ENCODE peak calls at places on chromosomes 4 and X, in seven cellular contexts. E is tibial nerve, T is AG04449, V is right lobe of liver, J is lower lobe of right lung, A is neural progenitor cell, D is tibial artery. M is an unnamed sample.

GRCh38 chr4:126762651-126763247 is 870.0 kb upstream of the INTU start:
- DNase-seq in E (no peak), T (no peak), V (no peak), J (no peak), A (no peak), D (no peak), M (no peak)

GRCh38 chr4:83267121-83267834 is 17.3 kb downstream of the COQ2 start:
- DNase-seq in E (peak), T (no peak), V (no peak), J (no peak), A (no peak), D (peak), M (no peak)

GRCh38 chr4:137530176-137530575 is 2.1 kb downstream of the PCDH18 start:
- DNase-seq in E (no peak), T (no peak), V (no peak), J (no peak), A (no peak), D (no peak), M (no peak)

GRCh38 chr4:80202190-80202711 is 4.9 kb downstream of the PRDM8 start:
- DNase-seq in E (peak), T (no peak), V (peak), J (peak), A (peak), D (peak), M (peak)

GRCh38 chrX:153984351-153985178 is 12.0 kb downstream of the TMEM187 start:
- DNase-seq in E (no peak), T (no peak), V (no peak), J (no peak), A (no peak), D (no peak), M (no peak)

GRCh38 chr4:173793937-173794510 is 264.0 kb upstream of the HAND2 start:
- DNase-seq in E (no peak), T (no peak), V (no peak), J (no peak), A (no peak), D (no peak), M (no peak)

GRCh38 chr4:139595989-139596679 is 40.1 kb upstream of the SETD7 start:
- DNase-seq in E (peak), T (no peak), V (no peak), J (no peak), A (no peak), D (peak), M (no peak)

GRCh38 chrX:131287556-131288179 is 1.4 kb downstream of the IGSF1 start:
- DNase-seq in E (no peak), T (no peak), V (no peak), J (no peak), A (no peak), D (no peak), M (no peak)

GRCh38 chr4:78058591-78059523 is 1.7 kb downstream of the FRAS1 start:
- DNase-seq in E (peak), T (no peak), V (peak), J (peak), A (peak), D (no peak), M (peak)

GRCh38 chr4:151484396-151485102 is 75.6 kb downstream of the FHIP1A start:
- DNase-seq in E (no peak), T (peak), V (no peak), J (no peak), A (peak), D (no peak), M (no peak)

GRCh38 chr4:20084488-20084887 is 167.2 kb upstream of the SLIT2 start:
- DNase-seq in E (no peak), T (no peak), V (no peak), J (no peak), A (no peak), D (no peak), M (no peak)

GRCh38 chrX:149853925-149854324 is 27.1 kb upstream of the MAGEA8 start:
- DNase-seq in E (no peak), T (no peak), V (no peak), J (no peak), A (no peak), D (no peak), M (no peak)

GRCh38 chr4:57147335-57148060 is 37.3 kb upstream of the IGFBP7 start:
- DNase-seq in E (no peak), T (peak), V (no peak), J (no peak), A (no peak), D (no peak), M (no peak)

GRCh38 chr4:142128529-142128928 is 492.1 kb downstream of the IL15 start:
- DNase-seq in E (no peak), T (peak), V (no peak), J (no peak), A (no peak), D (no peak), M (no peak)

GRCh38 chr4:176656108-176656507 is 136.6 kb downstream of the VEGFC start:
- DNase-seq in E (no peak), T (no peak), V (no peak), J (no peak), A (no peak), D (no peak), M (no peak)

GRCh38 chrX:55522577-55523254 is 33.1 kb upstream of the USP51 start:
- DNase-seq in E (no peak), T (no peak), V (no peak), J (no peak), A (no peak), D (no peak), M (no peak)

GRCh38 chrX:4656419-4656818 is 943.0 kb upstream of the PRKX start:
- DNase-seq in E (no peak), T (no peak), V (no peak), J (no peak), A (no peak), D (no peak), M (no peak)

GRCh38 chrX:67917412-67918010 is 373.7 kb downstream of the AR start:
- DNase-seq in E (no peak), T (no peak), V (no peak), J (no peak), A (no peak), D (no peak), M (no peak)

GRCh38 chr4:118749347-118749988 is 64.3 kb downstream of the METTL14 start:
- DNase-seq in E (no peak), T (no peak), V (peak), J (no peak), A (no peak), D (no peak), M (no peak)

GRCh38 chrX:34655496-34656258 is 1.4 kb downstream of the TMEM47 start:
- DNase-seq in E (no peak), T (no peak), V (no peak), J (no peak), A (peak), D (no peak), M (no peak)

DNA sequence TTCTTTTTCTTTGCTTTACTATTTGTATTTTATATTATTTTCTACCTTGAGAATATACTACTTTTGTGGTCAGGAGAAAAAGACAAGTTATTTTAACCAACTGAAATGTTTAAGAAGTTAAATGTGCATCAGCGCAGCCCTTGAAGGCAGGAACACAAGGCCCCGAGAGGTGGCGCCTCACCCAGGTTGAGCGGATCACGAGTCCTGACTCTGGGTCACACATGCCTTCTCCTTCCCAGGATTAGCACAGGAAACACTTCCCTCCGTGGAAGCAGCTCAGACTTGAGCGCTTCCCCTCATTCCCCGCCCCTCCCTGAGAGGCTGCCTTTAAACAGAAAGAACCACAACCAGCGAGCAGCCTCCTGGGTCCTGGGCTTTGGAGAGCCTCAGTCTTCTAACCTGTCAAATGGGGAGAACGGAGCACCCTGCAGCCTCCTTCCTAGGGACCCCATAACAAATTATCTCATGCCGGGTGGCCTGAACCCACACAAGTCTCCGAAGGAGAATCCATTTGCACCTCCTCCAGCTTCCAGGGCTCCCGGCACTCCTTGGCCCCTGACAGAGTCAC is 217.6 kb downstream of the AFAP1 start:
- DNase-seq in E (no peak), T (no peak), V (no peak), J (no peak), A (no peak), D (no peak), M (no peak)
- TF ChIP-seq CTCF in E (no peak), T (peak), V (no peak), J (peak), A (peak), D (no peak), M (no peak)

DNA sequence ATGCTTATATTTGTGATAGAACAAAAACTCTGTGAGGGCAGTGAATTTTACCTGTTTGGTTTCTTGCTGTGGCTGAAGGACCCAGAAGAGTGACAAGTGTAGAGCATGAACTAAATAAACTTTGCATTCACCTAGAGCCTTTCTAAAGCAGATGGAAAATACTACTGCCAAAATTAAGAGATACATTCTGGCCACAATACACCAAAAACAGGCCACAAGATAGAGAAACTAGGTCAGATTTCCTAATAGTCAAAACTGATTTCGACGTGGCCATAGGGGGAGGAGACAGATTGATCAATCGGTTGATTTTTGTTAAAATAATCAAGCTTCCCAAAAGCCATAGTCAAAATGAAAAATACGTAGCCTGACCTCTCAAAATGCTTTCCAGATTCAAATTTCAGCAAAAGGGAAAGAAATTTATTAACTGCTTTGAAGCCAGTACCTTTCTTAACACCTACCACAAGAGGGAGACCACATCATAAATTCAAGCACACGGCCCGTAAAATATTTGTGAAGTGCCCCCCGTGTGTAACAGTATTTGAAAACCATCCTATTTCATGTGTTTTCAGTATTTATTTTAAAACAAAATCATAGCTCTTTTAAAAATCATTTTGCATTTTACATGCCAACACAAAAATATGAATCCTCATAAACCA is 132.4 kb downstream of the CORIN start:
- DNase-seq in E (no peak), T (no peak), V (no peak), J (no peak), A (peak), D (no peak), M (no peak)
- TF ChIP-seq CTCF in E (no peak), T (no peak), V (peak), J (peak), A (peak), D (no peak), M (peak)

GRCh38 chrX:24080670-24081069 is 25.9 kb downstream of the EIF2S3 start:
- DNase-seq in E (no peak), T (no peak), V (no peak), J (no peak), A (no peak), D (no peak), M (no peak)

GRCh38 chrX:24079405-24079804 is 24.6 kb downstream of the EIF2S3 start:
- DNase-seq in E (no peak), T (no peak), V (no peak), J (no peak), A (no peak), D (no peak), M (no peak)

GRCh38 chrX:24085133-24085532 is 30.4 kb downstream of the EIF2S3 start:
- DNase-seq in E (no peak), T (no peak), V (no peak), J (no peak), A (no peak), D (no peak), M (no peak)

GRCh38 chrX:24081661-24082154 is 27.0 kb downstream of the EIF2S3 start:
- DNase-seq in E (peak), T (no peak), V (peak), J (peak), A (peak), D (peak), M (peak)

DNA sequence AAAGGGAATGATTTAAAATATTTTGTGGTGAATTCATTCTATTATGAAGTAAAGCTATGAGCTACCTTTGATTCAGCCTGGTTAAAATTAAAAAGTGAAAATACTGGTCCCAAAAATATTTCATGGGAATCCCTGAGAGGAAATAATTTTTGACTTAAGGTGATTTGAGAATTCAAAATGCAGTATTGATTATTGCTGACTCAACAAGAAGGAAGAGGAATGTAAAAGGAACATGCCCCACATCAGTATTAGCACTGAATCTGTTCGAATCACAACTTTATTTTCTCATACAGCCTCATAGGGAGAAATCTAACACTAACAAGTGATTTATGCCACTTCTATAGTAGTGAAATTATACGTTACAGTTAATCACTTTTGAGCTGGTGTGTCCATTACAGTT is 27.7 kb downstream of the EIF2S3 start:
- DNase-seq in E (no peak), T (no peak), V (no peak), J (no peak), A (no peak), D (no peak), M (no peak)
- TF ChIP-seq CTCF in E (no peak), T (no peak), V (no peak), J (no peak), A (no peak), D (no peak), M (no peak)

DNA sequence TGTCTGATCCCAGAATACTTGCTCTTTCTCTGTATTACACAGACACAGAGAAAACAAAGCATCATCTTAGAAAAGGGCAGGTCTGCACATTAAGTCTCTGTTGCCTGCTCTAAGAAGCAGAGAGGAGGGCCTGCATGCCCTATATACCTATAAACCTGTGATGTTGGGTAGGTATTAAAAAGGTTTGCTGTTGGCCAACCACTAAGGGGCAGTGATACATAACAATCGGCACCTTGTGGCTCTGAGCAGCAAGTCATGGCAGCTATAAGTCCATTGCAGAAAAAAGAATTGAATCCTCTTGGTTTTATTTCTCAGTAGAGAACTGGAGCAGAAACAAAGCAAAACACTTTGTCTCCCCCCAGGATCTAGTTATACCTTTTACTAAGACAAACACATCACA is 1364.4 kb downstream of the STIM2 start:
- DNase-seq in E (no peak), T (no peak), V (no peak), J (no peak), A (peak), D (no peak), M (peak)
- TF ChIP-seq CTCF in E (no peak), T (peak), V (peak), J (no peak), A (peak), D (no peak), M (no peak)

DNA sequence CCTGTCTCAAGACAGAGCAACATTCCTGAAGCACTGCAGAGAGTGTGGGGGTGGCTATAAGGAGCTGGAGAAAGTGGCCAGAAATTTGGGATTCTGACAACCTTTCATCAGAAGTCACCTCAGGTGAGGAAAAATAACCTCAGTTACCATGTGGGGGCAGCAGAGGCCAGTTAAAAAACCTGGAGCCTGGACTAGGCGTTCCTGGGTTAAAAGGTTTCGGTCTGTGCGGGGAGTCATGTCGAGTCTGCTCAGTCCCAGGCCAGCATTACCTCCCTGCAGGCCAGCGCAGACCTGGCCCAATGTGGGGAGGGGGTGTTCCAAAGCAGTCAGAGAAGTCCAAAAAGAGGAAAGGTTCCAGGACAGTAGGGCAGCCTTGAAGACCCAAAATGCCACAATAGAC is 10.9 kb upstream of the NALF2 start:
- DNase-seq in E (peak), T (no peak), V (peak), J (no peak), A (peak), D (no peak), M (peak)
- TF ChIP-seq CTCF in E (peak), T (peak), V (peak), J (peak), A (peak), D (peak), M (peak)

GRCh38 chr4:110587666-110588285 is 35.1 kb downstream of the PITX2 start:
- DNase-seq in E (no peak), T (no peak), V (no peak), J (no peak), A (no peak), D (no peak), M (no peak)

GRCh38 chr4:110586137-110586850 is 36.6 kb downstream of the PITX2 start:
- DNase-seq in E (no peak), T (peak), V (no peak), J (no peak), A (peak), D (no peak), M (no peak)

DNA sequence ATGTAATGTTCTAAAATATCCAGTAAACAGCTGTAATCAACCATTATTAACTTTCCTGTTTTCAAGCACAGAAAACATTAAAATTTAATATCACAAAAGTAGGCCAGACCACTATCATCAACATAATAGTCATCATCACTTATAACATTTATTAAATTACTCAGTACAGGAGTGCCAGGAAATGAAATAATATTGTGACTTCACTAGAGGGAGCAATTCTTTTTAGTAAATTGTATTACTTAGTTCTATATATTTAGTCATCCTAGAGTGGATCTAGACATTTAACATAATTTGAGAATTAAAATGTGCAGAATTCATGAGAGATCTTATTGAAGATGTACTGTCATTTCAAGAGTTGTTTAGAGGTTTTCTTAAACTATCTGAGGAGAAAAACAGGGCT is 33.6 kb downstream of the PITX2 start:
- DNase-seq in E (no peak), T (no peak), V (no peak), J (no peak), A (no peak), D (no peak), M (no peak)
- TF ChIP-seq CTCF in E (no peak), T (no peak), V (no peak), J (no peak), A (peak), D (no peak), M (no peak)

DNA sequence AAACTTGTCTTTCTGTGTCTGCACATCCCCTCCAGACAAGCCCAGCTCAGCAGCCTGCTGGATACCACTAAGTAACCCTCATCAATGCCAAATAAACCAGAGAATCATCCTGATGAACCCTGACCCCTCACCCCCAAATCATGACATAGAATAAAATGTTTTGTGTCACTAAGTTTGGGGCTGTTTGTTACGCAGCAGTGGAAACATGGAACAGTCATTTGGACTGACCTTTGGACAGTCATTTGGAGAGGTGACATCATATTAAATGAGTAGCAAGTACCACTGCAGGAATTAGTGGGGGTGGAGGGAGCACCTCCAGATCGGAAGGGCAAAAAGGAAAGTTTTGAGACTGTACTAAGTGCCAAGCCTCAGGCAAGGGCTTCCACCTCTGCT is 55.6 kb upstream of the MSX1 start:
- DNase-seq in E (no peak), T (no peak), V (no peak), J (no peak), A (no peak), D (no peak), M (no peak)
- TF ChIP-seq CTCF in E (no peak), T (no peak), V (no peak), J (no peak), A (no peak), D (no peak), M (no peak)

GRCh38 chr4:128158894-128159293 is 97.8 kb downstream of the LARP1B start:
- DNase-seq in E (no peak), T (no peak), V (no peak), J (no peak), A (no peak), D (no peak), M (no peak)
- TF ChIP-seq CTCF in E (no peak), T (no peak), V (no peak), J (no peak), A (no peak), D (no peak), M (no peak)

GRCh38 chr4:22389240-22389871 is 126.5 kb downstream of the ADGRA3 start:
- DNase-seq in E (peak), T (peak), V (no peak), J (no peak), A (peak), D (no peak), M (peak)
- TF ChIP-seq CTCF in E (peak), T (peak), V (peak), J (peak), A (peak), D (peak), M (peak)

GRCh38 chr4:4327652-4328121 is 37.6 kb downstream of the ZBTB49 start:
- DNase-seq in E (no peak), T (no peak), V (no peak), J (peak), A (peak), D (no peak), M (peak)
- TF ChIP-seq CTCF in E (no peak), T (peak), V (no peak), J (peak), A (peak), D (no peak), M (peak)